ENCODE peak calls at places on chromosomes 13 and 19, in four cellular contexts. Q, N, H and T are unnamed samples.

GRCh38 chr19:38975214-38975860 is at the start of gene FBXO17:
- DNase-seq in Q (peak; percentile 58), N (peak; percentile 47), H (peak; percentile 85), T (peak; percentile 70)

GRCh38 chr19:18469245-18470107 is 31.5 kb upstream of the ISYNA1 start:
- DNase-seq in Q (peak; percentile 87), N (peak; percentile 85), H (peak; percentile 85), T (peak; percentile 84)

GRCh38 chr19:10858204-10858828 is 10.1 kb downstream of the C19orf38 start:
- DNase-seq in Q (peak; percentile 64), N (no peak), H (peak; percentile 53), T (peak; percentile 68)

GRCh38 chr13:41708648-41709175 is 251.4 kb downstream of the RGCC start:
- DNase-seq in Q (no peak), N (no peak), H (no peak), T (no peak)

GRCh38 chr13:46773556-46773955 is 23.4 kb downstream of the ESD start:
- DNase-seq in Q (no peak), N (no peak), H (no peak), T (no peak)

GRCh38 chr13:21240586-21240985 is 64.1 kb downstream of the MRPL57 start:
- DNase-seq in Q (no peak), N (no peak), H (no peak), T (no peak)

GRCh38 chr19:1767464-1767933 is 14.2 kb downstream of the ONECUT3 start:
- DNase-seq in Q (peak; percentile 79), N (no peak), H (peak; percentile 80), T (peak; percentile 84)

GRCh38 chr19:14300281-14300680 is 81.0 kb upstream of the ADGRE5 start:
- DNase-seq in Q (peak; percentile 59), N (no peak), H (peak; percentile 39), T (no peak)

GRCh38 chr13:44904982-44905381 is 84.3 kb downstream of the NUFIP1 start:
- DNase-seq in Q (no peak), N (no peak), H (no peak), T (no peak)

GRCh38 chr19:50415661-50416033 is 3.1 kb upstream of the SPIB start:
- DNase-seq in Q (no peak), N (no peak), H (peak; percentile 74), T (no peak)

GRCh38 chr19:11453468-11454341 is 18.3 kb downstream of the PRKCSH start:
- DNase-seq in Q (peak; percentile 64), N (no peak), H (peak; percentile 37), T (no peak)

GRCh38 chr13:79075703-79076102 is 330.4 kb downstream of the RBM26 start:
- DNase-seq in Q (no peak), N (no peak), H (no peak), T (no peak)

GRCh38 chr19:12783849-12784393 is 7.4 kb upstream of the JUNB start:
- DNase-seq in Q (no peak), N (peak; percentile 45), H (peak; percentile 68), T (no peak)

GRCh38 chr13:90768116-90768515 is 579.4 kb upstream of the MIR17HG start:
- DNase-seq in Q (no peak), N (no peak), H (no peak), T (no peak)

GRCh38 chr19:14505488-14506239 is 9.7 kb upstream of the GIPC1 start:
- DNase-seq in Q (peak; percentile 91), N (peak; percentile 64), H (peak; percentile 83), T (peak; percentile 90)

GRCh38 chr13:99845136-99845874 is 126.3 kb downstream of the ZIC5 start:
- DNase-seq in Q (no peak), N (no peak), H (no peak), T (no peak)

GRCh38 chr13:40315416-40316064 is 350.9 kb downstream of the FOXO1 start:
- DNase-seq in Q (no peak), N (no peak), H (no peak), T (no peak)

GRCh38 chr13:105778196-105778595 is 757.3 kb downstream of the EFNB2 start:
- DNase-seq in Q (no peak), N (no peak), H (no peak), T (no peak)
- TF ChIP-seq ELF4 in Q (no peak), N (no peak), H (no peak), T (no peak)

DNA sequence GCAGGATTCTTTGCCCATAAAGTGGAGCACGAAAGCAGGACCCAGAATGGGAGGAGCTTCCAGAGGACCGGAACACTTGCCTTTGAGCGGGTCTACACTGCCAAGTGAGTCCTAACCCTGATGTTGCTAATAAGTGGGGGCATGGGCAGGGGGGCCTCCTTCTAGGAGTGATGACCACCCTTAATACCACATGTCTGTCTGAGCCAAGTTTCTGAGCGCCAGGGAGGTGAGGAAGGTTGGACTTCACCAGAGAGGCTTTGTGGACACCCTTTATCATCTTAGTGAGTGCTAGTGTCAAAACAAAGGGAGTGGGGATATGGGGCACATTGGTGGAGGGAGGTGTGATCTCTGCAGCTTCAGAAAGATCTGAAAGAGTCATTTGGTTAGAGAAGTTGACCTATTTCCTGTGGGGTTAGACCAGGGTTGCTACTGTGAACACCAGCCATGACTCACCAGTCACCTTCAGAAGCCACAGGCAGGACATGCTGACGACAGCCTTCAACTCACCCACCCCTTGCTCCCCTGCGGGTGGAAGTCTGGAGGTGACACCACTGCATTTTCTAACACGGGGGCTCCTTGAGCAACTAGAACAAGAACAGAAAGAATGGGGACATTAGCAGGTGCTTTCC is 8.8 kb downstream of the ALOX5AP start:
- DNase-seq in Q (no peak), N (peak; percentile 54), H (peak; percentile 6), T (no peak)
- TF ChIP-seq ELF4 in Q (no peak), N (no peak), H (no peak), T (no peak)

DNA sequence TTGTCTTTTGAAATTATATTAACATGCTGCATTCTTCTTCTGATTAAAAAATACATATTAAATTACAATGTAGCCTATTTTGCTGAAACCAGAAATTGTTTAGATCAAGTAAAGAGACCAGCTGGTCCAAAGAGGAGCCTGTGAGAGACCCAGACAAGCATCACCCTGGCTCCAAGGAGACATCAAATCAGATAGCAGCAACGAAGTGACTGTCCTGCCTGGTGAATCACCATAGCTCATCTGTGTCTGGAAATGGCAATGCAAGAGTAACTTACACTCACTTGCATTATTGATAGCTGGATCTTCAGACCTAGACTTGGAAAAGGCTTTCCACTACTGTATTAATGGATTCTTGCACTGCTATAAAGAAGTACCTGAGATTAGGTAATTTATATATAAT is 169.1 kb downstream of the KCTD12 start:
- DNase-seq in Q (no peak), N (no peak), H (no peak), T (no peak)
- TF ChIP-seq ELF4 in Q (no peak), N (no peak), H (no peak), T (no peak)

DNA sequence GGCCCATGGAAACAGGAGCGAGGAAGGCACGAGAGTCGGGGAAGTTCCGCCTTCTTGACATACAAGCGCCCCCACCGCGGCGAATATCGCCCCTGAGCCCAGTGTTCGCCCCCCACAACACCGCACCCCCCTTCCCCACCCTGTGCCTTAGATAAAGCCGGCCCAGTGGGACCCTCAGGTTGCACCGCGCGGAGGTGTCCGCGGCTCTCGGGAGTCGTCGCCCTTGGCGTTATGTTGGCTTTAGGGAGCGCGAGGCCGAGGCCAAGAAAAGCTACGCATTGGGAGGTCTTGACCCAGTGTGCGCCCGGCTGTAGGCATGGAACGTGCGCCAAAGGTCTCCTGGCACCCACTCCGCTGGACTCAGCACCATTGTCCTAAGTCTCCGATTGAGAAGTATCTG is 603 bp upstream of the ZNF132 start:
- DNase-seq in Q (no peak), N (no peak), H (no peak), T (no peak)
- TF ChIP-seq ELF4 in Q (no peak), N (no peak), H (no peak), T (no peak)

GRCh38 chr13:98432638-98433037 is 144.3 kb downstream of the STK24 start:
- DNase-seq in Q (no peak), N (no peak), H (no peak), T (no peak)

GRCh38 chr13:98429531-98429930 is 147.4 kb downstream of the STK24 start:
- DNase-seq in Q (no peak), N (no peak), H (no peak), T (no peak)

GRCh38 chr13:98429081-98429480 is 147.8 kb downstream of the STK24 start:
- DNase-seq in Q (no peak), N (no peak), H (no peak), T (no peak)

GRCh38 chr13:98428256-98428966 is 148.5 kb downstream of the STK24 start:
- DNase-seq in Q (no peak), N (no peak), H (no peak), T (no peak)

GRCh38 chr13:98429977-98430785 is 146.7 kb downstream of the STK24 start:
- DNase-seq in Q (no peak), N (no peak), H (no peak), T (no peak)
- TF ChIP-seq ELF4 in Q (no peak), N (no peak), H (no peak), T (no peak)

GRCh38 chr13:34086281-34086680 is 268.3 kb downstream of the RFC3 start:
- DNase-seq in Q (no peak), N (no peak), H (no peak), T (no peak)
- TF ChIP-seq ELF4 in Q (no peak), N (no peak), H (no peak), T (no peak)

DNA sequence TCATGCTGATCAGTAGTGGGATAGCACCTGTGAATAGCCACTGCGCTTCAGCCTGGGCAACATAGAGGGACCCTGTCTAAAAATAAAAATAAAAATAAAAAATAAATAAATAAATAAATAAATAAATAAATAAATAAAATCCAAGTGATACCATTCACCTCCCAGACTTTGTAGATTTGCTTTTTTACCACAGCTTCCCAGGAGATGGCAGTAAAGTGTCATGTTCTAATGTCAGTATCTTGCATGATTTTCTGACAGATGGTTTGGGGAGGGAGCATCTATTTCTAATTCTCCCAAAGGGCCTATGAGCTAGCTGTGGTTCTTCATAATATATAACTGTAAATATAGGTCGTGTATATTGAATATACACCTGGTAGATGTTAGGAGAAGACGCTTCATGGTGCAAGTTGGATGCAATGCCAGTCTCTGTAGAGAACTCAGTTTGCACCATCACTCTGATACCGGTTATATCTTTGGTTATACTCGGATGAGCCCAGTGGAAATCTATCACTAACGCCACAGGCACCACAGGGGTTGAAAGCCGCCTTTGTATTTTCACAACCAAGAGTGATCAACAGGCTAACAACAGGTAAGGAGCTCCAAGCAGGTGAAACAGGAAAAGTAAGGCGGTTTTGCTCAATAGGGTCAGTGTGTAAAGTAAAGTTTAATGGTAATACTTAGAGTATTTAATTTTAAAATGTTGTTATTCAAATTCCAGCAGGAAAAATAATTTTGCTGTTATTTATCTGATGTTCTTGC is 13.9 kb downstream of the APLP1 start:
- DNase-seq in Q (no peak), N (peak; percentile 64), H (peak; percentile 68), T (peak; percentile 46)
- TF ChIP-seq ELF4 in Q (no peak), N (no peak), H (no peak), T (no peak)